ENCODE peak calls at places on chromosomes 6 and 20, in four cellular contexts. Z is HEK293T; K is activated CD4-positive, alpha-beta T cell treated with anti-CD3 and anti-CD28 coated beads for 1 hour; R is SJSA1. M is an unnamed sample.

GRCh38 chr20:63494084-63494419 is 4.8 kb downstream of the EEF1A2 start:
- DNase-seq in Z (no peak), K (no peak), R (no peak), M (no peak)

GRCh38 chr20:62953167-62953838 is 794 bp downstream of the SLC17A9 start:
- DNase-seq in Z (no peak), K (no peak), R (no peak), M (no peak)

GRCh38 chr6:8240316-8240715 is 138.0 kb upstream of the EEF1E1 start:
- DNase-seq in Z (no peak), K (no peak), R (no peak), M (no peak)

GRCh38 chr20:219290-220115 is 7.6 kb upstream of the DEFB129 start:
- DNase-seq in Z (peak), K (no peak), R (no peak), M (no peak)

GRCh38 chr6:55794136-55794812 is 81.1 kb downstream of the BMP5 start:
- DNase-seq in Z (no peak), K (no peak), R (peak), M (no peak)

GRCh38 chr20:44080646-44081267 is 106.2 kb downstream of the JPH2 start:
- DNase-seq in Z (peak), K (peak), R (peak), M (peak)

GRCh38 chr20:2326046-2326445 is 30.2 kb downstream of the TGM3 start:
- DNase-seq in Z (no peak), K (no peak), R (no peak), M (no peak)

GRCh38 chr6:13268914-13269532 is 59.3 kb downstream of the TBC1D7 start:
- DNase-seq in Z (no peak), K (no peak), R (no peak), M (no peak)

GRCh38 chr6:41693281-41693838 is 42.0 kb downstream of the TFEB start:
- DNase-seq in Z (no peak), K (no peak), R (no peak), M (no peak)

GRCh38 chr6:119467478-119468081 is 118.0 kb upstream of the MAN1A1 start:
- DNase-seq in Z (no peak), K (no peak), R (no peak), M (no peak)

GRCh38 chr6:33815854-33816253 is 12.1 kb upstream of the MLN start:
- DNase-seq in Z (peak), K (no peak), R (no peak), M (no peak)